ENCODE peak calls at places on chromosomes 2 and 18, in six cellular contexts. P, H, L, S, G and K are unnamed samples.

GRCh38 chr2:207725815-207726578 is 14.6 kb downstream of the CCNYL1 start:
- DNase-seq in G (no peak), H (no peak), S (peak), P (no peak), L (no peak), K (no peak)

GRCh38 chr2:217837001-217837491 is 165.7 kb downstream of the TNS1 start:
- DNase-seq in H (peak), S (no peak), P (peak), L (no peak), G (peak), K (peak)

GRCh38 chr2:172215172-172215935 is 112.7 kb upstream of the DLX2 start:
- DNase-seq in L (no peak), P (peak), G (no peak), H (no peak), S (no peak), K (no peak)

GRCh38 chr2:109332880-109333279 is 203.9 kb downstream of the SH3RF3 start:
- DNase-seq in S (no peak), L (no peak), P (no peak), G (no peak), H (no peak), K (peak)

GRCh38 chr2:46779447-46779941 is 136.1 kb downstream of the MCFD2 start:
- DNase-seq in H (no peak), S (no peak), P (no peak), L (no peak), G (no peak), K (no peak)

GRCh38 chr18:2186967-2187366 is 384.3 kb downstream of the METTL4 start:
- DNase-seq in H (no peak), L (no peak), G (no peak), S (no peak), P (no peak), K (no peak)

GRCh38 chr2:84919885-84920580 is 14.6 kb downstream of the TMSB10 start:
- DNase-seq in G (peak), P (peak), H (no peak), S (no peak), L (no peak), K (no peak)

GRCh38 chr2:27085670-27086089 is 892 bp upstream of the KHK start:
- DNase-seq in S (peak), G (peak), L (peak), P (peak), H (peak), K (peak)

GRCh38 chr18:5584751-5585417 is 41.1 kb upstream of the EPB41L3 start:
- DNase-seq in P (no peak), S (no peak), H (no peak), L (no peak), G (no peak), K (no peak)

GRCh38 chr18:58590231-58590630 is 38.7 kb downstream of the ALPK2 start:
- DNase-seq in P (no peak), L (no peak), S (no peak), G (peak), H (no peak), K (no peak)

GRCh38 chr18:36176177-36176584 is 11.1 kb upstream of the MOCOS start:
- DNase-seq in L (no peak), G (no peak), P (no peak), S (no peak), H (no peak), K (no peak)

GRCh38 chr18:8722946-8723477 is 17.7 kb downstream of the MTCL1 start:
- DNase-seq in S (no peak), P (no peak), L (no peak), G (no peak), H (no peak), K (no peak)

GRCh38 chr18:677951-678363 is 20.5 kb downstream of the TYMS start:
- DNase-seq in H (no peak), P (peak), L (no peak), G (no peak), S (no peak), K (no peak)

GRCh38 chr2:240498958-240499260 is 58.9 kb downstream of the ANKMY1 start:
- DNase-seq in G (no peak), H (peak), S (no peak), L (peak), P (no peak), K (peak)

GRCh38 chr2:25711641-25712369 is 38.4 kb upstream of the DTNB start:
- DNase-seq in L (peak), H (no peak), P (no peak), S (no peak), G (no peak), K (peak)

GRCh38 chr2:1041012-1041805 is 90.6 kb downstream of the SNTG2 start:
- DNase-seq in H (no peak), L (no peak), S (peak), G (no peak), P (no peak), K (no peak)

GRCh38 chr2:206962966-206963365 is 23.6 kb downstream of the CPO start:
- DNase-seq in G (no peak), H (no peak), S (no peak), L (no peak), P (no peak), K (no peak)

GRCh38 chr2:142294225-142294624 is 163.4 kb upstream of the LRP1B start:
- DNase-seq in H (no peak), L (no peak), P (no peak), S (no peak), G (no peak), K (no peak)

GRCh38 chr18:48667276-48668254 is 128.7 kb downstream of the CTIF start:
- DNase-seq in H (no peak), L (no peak), P (peak), S (peak), G (no peak), K (peak)

GRCh38 chr2:13745324-13745723 is 887.2 kb upstream of the LRATD1 start:
- DNase-seq in L (no peak), G (no peak), P (no peak), S (no peak), H (no peak), K (no peak)

GRCh38 chr2:238914648-238915015 is 66.7 kb downstream of the TWIST2 start:
- DNase-seq in H (no peak), L (peak), S (no peak), P (no peak), G (peak), K (peak)

GRCh38 chr2:196277002-196277401 is 105.6 kb upstream of the STK17B start:
- DNase-seq in G (no peak), S (no peak), P (no peak), L (no peak), H (no peak), K (no peak)

GRCh38 chr2:234996467-234997270 is 44.9 kb downstream of the SH3BP4 start:
- DNase-seq in H (no peak), P (no peak), G (peak), L (no peak), S (no peak), K (no peak)

GRCh38 chr18:58321986-58322385 is 278.0 kb downstream of the NEDD4L start:
- DNase-seq in L (no peak), P (peak), H (no peak), S (peak), G (peak), K (no peak)

GRCh38 chr2:223725494-223725893 is 111.9 kb downstream of the AP1S3 start:
- DNase-seq in G (peak), H (peak), P (peak), L (peak), S (peak), K (no peak)

GRCh38 chr2:219087848-219088247 is 27.1 kb upstream of the IHH start:
- DNase-seq in G (no peak), S (no peak), H (no peak), P (no peak), L (no peak), K (no peak)

GRCh38 chr18:54973046-54973445 is 13.8 kb upstream of the CCDC68 start:
- DNase-seq in H (no peak), P (no peak), L (no peak), S (no peak), G (no peak), K (no peak)

GRCh38 chr2:173511942-173512341 is 157.3 kb downstream of the CDCA7 start:
- DNase-seq in P (no peak), S (no peak), G (no peak), L (no peak), H (no peak), K (no peak)